ENCODE peak calls at places on chromosome 1, in six cellular contexts. T is thoracic aorta; K is ecto neural progenitor cell; I is progenitor cell of endocrine pancreas; G is CD8-positive, alpha-beta memory T cell; Z is mesothelial cell of epicardium. O is an unnamed sample.
A peak's percentile ranks its signal among the peaks of the same experiment; 100 is the strongest.

GRCh38 chr1:84892657-84893618 is at the start of gene LPAR3:
- DNase-seq in Z (peak; percentile 27), G (peak; percentile 17), K (peak; percentile 86), I (peak; percentile 44), T (no peak), O (peak; percentile 52)

GRCh38 chr1:15837931-15838330 is 9.6 kb upstream of the SPEN start:
- DNase-seq in I (no peak), T (no peak), K (no peak), G (no peak), Z (no peak), O (no peak)

GRCh38 chr1:206967096-206967851 is 3.0 kb downstream of the FCAMR start:
- DNase-seq in Z (no peak), I (no peak), K (no peak), T (no peak), G (no peak), O (no peak)

GRCh38 chr1:200442537-200443169 is 32.8 kb upstream of the ZNF281 start:
- DNase-seq in T (no peak), G (no peak), I (no peak), Z (no peak), K (no peak), O (no peak)

GRCh38 chr1:169091480-169091941 is 15.0 kb upstream of the ATP1B1 start:
- DNase-seq in I (no peak), T (no peak), Z (no peak), K (no peak), G (no peak), O (no peak)

GRCh38 chr1:198560093-198560638 is 19.7 kb upstream of the ATP6V1G3 start:
- DNase-seq in G (no peak), T (no peak), K (no peak), Z (no peak), I (no peak), O (no peak)

GRCh38 chr1:172699695-172700094 is 40.8 kb downstream of the FASLG start:
- DNase-seq in K (no peak), G (no peak), I (no peak), T (no peak), Z (no peak), O (no peak)

GRCh38 chr1:29896791-29897725 is 660.7 kb downstream of the PTPRU start:
- DNase-seq in Z (no peak), K (no peak), G (no peak), T (no peak), I (no peak), O (no peak)